ENCODE peak calls at places on chromosomes 16 and 17, in five cellular contexts. C, A, D, K and O are unnamed samples.

GRCh38 chr17:17063546-17064122 is 21.4 kb downstream of the MPRIP start:
- DNase-seq in A (no peak), D (no peak), K (no peak), C (no peak), O (no peak)

GRCh38 chr17:68701046-68701445 is 99.9 kb upstream of the FAM20A start:
- DNase-seq in K (no peak), A (peak; percentile 49), D (no peak), C (no peak), O (no peak)

GRCh38 chr16:17161034-17161433 is 309.7 kb downstream of the XYLT1 start:
- DNase-seq in K (no peak), D (no peak), C (no peak), A (no peak), O (no peak)

GRCh38 chr17:8095361-8095760 is 7.8 kb upstream of the ALOX12B start:
- DNase-seq in C (no peak), A (no peak), K (no peak), D (no peak), O (no peak)

GRCh38 chr16:48053346-48053745 is 102.4 kb downstream of the ABCC12 start:
- DNase-seq in K (peak; percentile 44), C (no peak), D (no peak), A (peak; percentile 33), O (peak; percentile 89)

GRCh38 chr16:12646490-12647274 is 157.0 kb downstream of the CPPED1 start:
- DNase-seq in A (peak; percentile 24), K (no peak), C (no peak), D (no peak), O (peak; percentile 3)

GRCh38 chr16:54446639-54447038 is 160.1 kb upstream of the IRX3 start:
- DNase-seq in K (no peak), A (peak; percentile 95), D (no peak), C (peak; percentile 51), O (peak; percentile 71)

GRCh38 chr17:2302740-2303277 is 776 bp downstream of the SMG6 start:
- DNase-seq in C (no peak), A (no peak), D (no peak), K (no peak), O (peak; percentile 40)

GRCh38 chr16:84007520-84007919 is 35.1 kb downstream of the SLC38A8 start:
- DNase-seq in K (no peak), D (no peak), A (no peak), C (no peak), O (no peak)

GRCh38 chr17:15411556-15412198 is 55.7 kb downstream of the CDRT4 start:
- DNase-seq in C (no peak), D (no peak), K (no peak), A (peak; percentile 33), O (no peak)

GRCh38 chr17:46264456-46265198 is 30.3 kb upstream of the LRRC37A start:
- DNase-seq in C (no peak), K (no peak), D (peak; percentile 18), A (peak; percentile 57), O (peak; percentile 91)

GRCh38 chr16:24609740-24610420 is 70.5 kb downstream of the RBBP6 start:
- DNase-seq in D (no peak), C (peak; percentile 39), A (peak; percentile 55), K (peak; percentile 56), O (peak; percentile 74)

GRCh38 chr17:63533433-63534077 is 10.4 kb downstream of the KCNH6 start:
- DNase-seq in A (no peak), K (no peak), D (peak; percentile 36), C (no peak), O (no peak)

GRCh38 chr16:62018301-62019060 is 17.8 kb downstream of the CDH8 start:
- DNase-seq in A (no peak), D (no peak), C (no peak), K (no peak), O (no peak)

GRCh38 chr17:56158344-56158743 is 5.1 kb downstream of the ANKFN1 start:
- DNase-seq in C (no peak), A (no peak), K (no peak), D (no peak), O (no peak)

GRCh38 chr17:1047177-1047885 is 50.4 kb downstream of the TIMM22 start:
- DNase-seq in C (peak; percentile 81), D (peak; percentile 42), A (no peak), K (no peak), O (peak; percentile 24)

GRCh38 chr17:42428141-42428944 is 5.3 kb upstream of the CAVIN1 start:
- DNase-seq in C (peak; percentile 50), K (no peak), D (no peak), A (peak; percentile 99), O (peak; percentile 97)

GRCh38 chr16:75108792-75109731 is 7.5 kb downstream of the LDHD start:
- DNase-seq in C (peak; percentile 85), K (peak; percentile 88), A (peak; percentile 95), D (peak; percentile 87), O (peak; percentile 90)

GRCh38 chr17:1555618-1556471 is 6.7 kb downstream of the PITPNA start:
- DNase-seq in D (peak; percentile 77), A (no peak), K (no peak), C (no peak), O (no peak)

GRCh38 chr17:35740997-35741931 is 9.8 kb downstream of the RASL10B start:
- DNase-seq in C (no peak), D (no peak), A (no peak), K (no peak), O (no peak)

GRCh38 chr17:60529806-60530205 is 3.8 kb upstream of the APPBP2 start:
- DNase-seq in K (no peak), A (no peak), D (no peak), C (no peak), O (no peak)

GRCh38 chr17:82489851-82490511 is 29.6 kb upstream of the FOXK2 start:
- DNase-seq in C (no peak), D (no peak), A (no peak), K (no peak), O (no peak)

GRCh38 chr16:65373095-65373494 is 251.2 kb upstream of the CDH11 start:
- DNase-seq in K (no peak), C (no peak), A (no peak), D (no peak), O (peak; percentile 12)

GRCh38 chr16:6735631-6736030 is 597.0 kb upstream of the RBFOX1 start:
- DNase-seq in K (no peak), D (no peak), C (no peak), A (no peak), O (no peak)

GRCh38 chr17:72121164-72122001 is 563 bp downstream of the SOX9 start:
- DNase-seq in C (no peak), K (no peak), D (peak; percentile 66), A (peak; percentile 40), O (peak; percentile 70)

DNA sequence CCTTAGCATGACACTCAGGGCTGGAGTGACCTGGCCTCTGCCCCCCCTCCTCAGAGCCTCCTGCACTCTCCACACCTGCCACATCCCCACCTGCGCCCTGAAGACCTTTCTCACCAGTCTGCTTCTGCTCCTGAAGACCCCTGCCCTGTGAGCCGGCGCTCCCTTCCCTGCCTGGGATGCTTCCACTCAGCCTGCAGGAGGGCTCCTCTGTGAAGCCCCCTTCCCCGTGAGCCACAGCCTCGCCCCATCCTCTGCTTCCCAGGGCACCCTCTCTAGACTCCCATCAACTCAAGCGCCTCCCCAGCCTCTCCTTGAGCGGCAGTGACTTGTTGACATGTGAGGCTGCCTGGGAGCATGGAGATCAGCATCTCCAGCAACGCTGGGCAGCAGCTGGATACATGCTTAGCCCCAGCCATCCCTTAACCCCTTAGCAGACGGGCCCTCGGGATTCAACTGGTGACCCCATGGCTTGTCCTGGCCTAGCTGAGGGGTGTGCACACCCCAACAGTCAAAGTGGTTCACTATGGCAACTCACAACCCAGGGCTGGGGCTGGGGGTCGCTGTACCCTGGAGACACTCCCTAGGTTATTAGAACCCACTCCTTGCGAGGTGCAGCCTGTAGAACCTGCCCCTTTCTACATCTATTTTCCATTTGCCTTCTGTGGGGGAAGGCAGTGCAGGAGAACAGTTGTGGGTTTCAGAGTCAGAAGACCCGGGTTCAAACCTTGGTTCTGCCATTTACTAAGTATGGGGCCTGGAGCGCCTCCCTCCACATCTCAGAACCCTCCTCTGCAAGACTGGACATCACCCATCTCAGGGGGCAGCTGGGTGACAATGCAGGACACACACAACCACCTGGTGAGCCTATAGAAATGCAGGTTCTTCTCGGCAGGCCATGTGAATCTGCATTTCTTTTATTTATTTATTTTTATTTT is 21.5 kb downstream of the TMEM235 start:
- DNase-seq in C (no peak), A (no peak), D (no peak), K (no peak), O (no peak)
- H3K4me3 ChIP-seq in C (no peak overlapping the region), A (no peak overlapping the region), D (no peak overlapping the region), K (no peak overlapping the region), O (no peak overlapping the region)

DNA sequence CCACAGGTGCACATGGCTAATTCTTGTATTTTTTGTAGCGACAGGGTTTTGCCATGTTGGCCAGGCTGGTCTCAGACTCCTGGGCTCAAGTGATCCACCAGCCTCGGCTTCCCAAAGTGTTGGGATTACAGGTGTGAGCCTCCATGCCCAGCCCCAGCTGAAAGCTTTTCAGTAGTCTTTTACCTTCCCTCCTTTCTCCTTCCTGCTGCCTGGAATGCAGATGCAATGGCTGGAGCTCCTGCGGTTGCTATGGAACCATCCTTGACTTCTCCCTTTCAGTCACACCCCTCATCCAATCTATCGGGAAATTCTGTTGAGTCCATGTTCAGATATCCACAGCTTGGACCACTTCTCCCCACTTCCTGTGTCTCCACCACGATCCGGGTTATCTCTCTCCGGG is 12.5 kb upstream of the SLC38A10 start:
- DNase-seq in A (no peak), K (no peak), D (no peak), C (no peak), O (no peak)
- TF ChIP-seq CTCF in A (no peak), K (no peak), D (no peak), C (no peak), O (no peak)

GRCh38 chr17:76239538-76240274 is 587 bp downstream of the RNF157 start:
- DNase-seq in C (no peak), D (no peak), K (no peak), A (no peak), O (no peak)
- H3K4me3 ChIP-seq in C (peak overlapping the region; percentile 63), D (peak overlapping the region; percentile 13), K (peak overlapping the region; percentile 36), A (peak overlapping the region; percentile 24), O (peak overlapping the region; percentile 41)

GRCh38 chr17:48453447-48453846 is 23.4 kb upstream of the SKAP1 start:
- DNase-seq in D (no peak), C (no peak), A (no peak), K (no peak), O (no peak)

GRCh38 chr17:48456584-48456983 is 26.6 kb upstream of the SKAP1 start:
- DNase-seq in A (no peak), C (no peak), K (no peak), D (no peak), O (peak; percentile 5)

GRCh38 chr17:48459070-48459469 is 29.1 kb upstream of the SKAP1 start:
- DNase-seq in D (no peak), K (no peak), C (no peak), A (no peak), O (no peak)

GRCh38 chr17:48460055-48460454 is 30.0 kb upstream of the SKAP1 start:
- DNase-seq in K (no peak), C (no peak), A (no peak), D (no peak), O (no peak)

DNA sequence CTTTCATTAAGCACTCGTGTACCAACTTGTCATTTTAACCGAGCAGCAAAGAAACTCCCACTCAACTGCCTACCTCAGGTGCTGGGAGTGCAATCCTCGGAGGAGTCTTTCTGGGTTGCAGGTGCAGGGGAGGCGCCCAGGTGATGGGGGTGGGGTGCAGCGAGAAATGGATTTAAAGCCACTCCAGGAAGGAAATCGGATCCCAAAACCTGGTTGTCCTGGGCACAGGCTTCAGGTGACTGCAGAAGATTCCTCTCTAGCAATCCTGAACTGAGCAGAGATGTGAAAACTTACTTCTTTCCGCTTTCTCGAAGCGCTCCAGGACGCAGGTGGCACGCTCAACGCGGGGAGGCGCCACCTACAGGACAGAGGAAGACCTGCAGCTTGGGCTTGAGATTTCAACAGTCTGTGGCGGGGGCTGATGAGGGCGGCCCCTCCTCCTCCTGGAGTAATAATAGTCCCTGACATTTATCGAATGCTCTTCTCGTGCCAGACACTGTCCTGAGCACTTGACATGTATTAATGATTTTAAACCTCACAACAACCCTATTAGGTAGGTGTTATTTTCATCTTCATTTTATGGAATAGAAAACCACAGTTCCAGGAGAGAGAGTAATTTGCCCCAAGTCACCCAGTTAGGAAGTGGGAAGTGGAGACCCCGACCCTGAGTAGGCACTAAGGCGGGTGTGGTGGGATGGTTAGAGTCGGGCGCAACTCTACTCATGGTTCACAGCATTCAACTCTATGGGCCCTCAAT is 27.2 kb upstream of the SKAP1 start:
- DNase-seq in D (peak; percentile 65), K (no peak), C (no peak), A (peak; percentile 55), O (peak; percentile 60)
- TF ChIP-seq CTCF in D (peak; percentile 97), K (no peak), C (peak; percentile 96), A (peak; percentile 86), O (peak; percentile 94)